ENCODE peak calls at places on chromosomes 4 and X, in four cellular contexts. One of them, this sample, is unnamed.

GRCh38 chrX:23742174-23742692 is 843 bp downstream of the ACOT9 start:
- DNase-seq in type B pancreatic cell: no peak
- DNase-seq in foreskin fibroblast: peak
- DNase-seq in stimulated activated CD4-positive, alpha-beta T cell treated with anti-CD3 and anti-CD28 coated beads, Interleukin-12 subunit alpha, Interleukin-12 subunit beta, amount 100 ng/mL, for 24 hours: no peak
- DNase-seq in this sample: peak

GRCh38 chrX:57285001-57285400 is 1.5 kb upstream of the FAAH2 start:
- DNase-seq in type B pancreatic cell: no peak
- DNase-seq in foreskin fibroblast: no peak
- DNase-seq in stimulated activated CD4-positive, alpha-beta T cell treated with anti-CD3 and anti-CD28 coated beads, Interleukin-12 subunit alpha, Interleukin-12 subunit beta, amount 100 ng/mL, for 24 hours: no peak
- DNase-seq in this sample: no peak

GRCh38 chr4:123624959-123625358 is 228.4 kb downstream of the SPRY1 start:
- DNase-seq in type B pancreatic cell: no peak
- DNase-seq in foreskin fibroblast: no peak
- DNase-seq in stimulated activated CD4-positive, alpha-beta T cell treated with anti-CD3 and anti-CD28 coated beads, Interleukin-12 subunit alpha, Interleukin-12 subunit beta, amount 100 ng/mL, for 24 hours: no peak
- DNase-seq in this sample: no peak

GRCh38 chrX:106950381-106950780 is 30.2 kb downstream of the CLDN2 start:
- DNase-seq in type B pancreatic cell: no peak
- DNase-seq in foreskin fibroblast: no peak
- DNase-seq in stimulated activated CD4-positive, alpha-beta T cell treated with anti-CD3 and anti-CD28 coated beads, Interleukin-12 subunit alpha, Interleukin-12 subunit beta, amount 100 ng/mL, for 24 hours: no peak
- DNase-seq in this sample: no peak

GRCh38 chr4:128776794-128777216 is 32.7 kb upstream of the JADE1 start:
- DNase-seq in type B pancreatic cell: no peak
- DNase-seq in foreskin fibroblast: peak
- DNase-seq in stimulated activated CD4-positive, alpha-beta T cell treated with anti-CD3 and anti-CD28 coated beads, Interleukin-12 subunit alpha, Interleukin-12 subunit beta, amount 100 ng/mL, for 24 hours: no peak
- DNase-seq in this sample: peak

GRCh38 chr4:91222019-91222418 is 1081.7 kb upstream of the GRID2 start:
- DNase-seq in type B pancreatic cell: no peak
- DNase-seq in foreskin fibroblast: no peak
- DNase-seq in stimulated activated CD4-positive, alpha-beta T cell treated with anti-CD3 and anti-CD28 coated beads, Interleukin-12 subunit alpha, Interleukin-12 subunit beta, amount 100 ng/mL, for 24 hours: no peak
- DNase-seq in this sample: no peak

GRCh38 chr4:182337366-182337765 is 94.2 kb downstream of the TENM3 start:
- DNase-seq in type B pancreatic cell: no peak
- DNase-seq in foreskin fibroblast: no peak
- DNase-seq in stimulated activated CD4-positive, alpha-beta T cell treated with anti-CD3 and anti-CD28 coated beads, Interleukin-12 subunit alpha, Interleukin-12 subunit beta, amount 100 ng/mL, for 24 hours: no peak
- DNase-seq in this sample: no peak

GRCh38 chr4:25104561-25104960 is 55.7 kb downstream of the SEPSECS start:
- DNase-seq in type B pancreatic cell: no peak
- DNase-seq in foreskin fibroblast: no peak
- DNase-seq in stimulated activated CD4-positive, alpha-beta T cell treated with anti-CD3 and anti-CD28 coated beads, Interleukin-12 subunit alpha, Interleukin-12 subunit beta, amount 100 ng/mL, for 24 hours: no peak
- DNase-seq in this sample: no peak

GRCh38 chr4:47562297-47562696 is 77.2 kb downstream of the ATP10D start:
- DNase-seq in type B pancreatic cell: no peak
- DNase-seq in foreskin fibroblast: no peak
- DNase-seq in stimulated activated CD4-positive, alpha-beta T cell treated with anti-CD3 and anti-CD28 coated beads, Interleukin-12 subunit alpha, Interleukin-12 subunit beta, amount 100 ng/mL, for 24 hours: no peak
- DNase-seq in this sample: no peak

GRCh38 chr4:147318581-147318980 is 162.3 kb upstream of the EDNRA start:
- DNase-seq in type B pancreatic cell: no peak
- DNase-seq in foreskin fibroblast: peak
- DNase-seq in stimulated activated CD4-positive, alpha-beta T cell treated with anti-CD3 and anti-CD28 coated beads, Interleukin-12 subunit alpha, Interleukin-12 subunit beta, amount 100 ng/mL, for 24 hours: no peak
- DNase-seq in this sample: no peak

GRCh38 chr4:109947918-109948317 is 35.2 kb downstream of the EGF start:
- DNase-seq in type B pancreatic cell: no peak
- DNase-seq in foreskin fibroblast: no peak
- DNase-seq in stimulated activated CD4-positive, alpha-beta T cell treated with anti-CD3 and anti-CD28 coated beads, Interleukin-12 subunit alpha, Interleukin-12 subunit beta, amount 100 ng/mL, for 24 hours: no peak
- DNase-seq in this sample: no peak

GRCh38 chr4:151325320-151326246 is at the start of gene SH3D19:
- DNase-seq in type B pancreatic cell: peak
- DNase-seq in foreskin fibroblast: peak
- DNase-seq in stimulated activated CD4-positive, alpha-beta T cell treated with anti-CD3 and anti-CD28 coated beads, Interleukin-12 subunit alpha, Interleukin-12 subunit beta, amount 100 ng/mL, for 24 hours: no peak
- DNase-seq in this sample: peak

GRCh38 chrX:102341867-102342266 is 94.9 kb downstream of the NXF2 start:
- DNase-seq in type B pancreatic cell: no peak
- DNase-seq in foreskin fibroblast: peak
- DNase-seq in stimulated activated CD4-positive, alpha-beta T cell treated with anti-CD3 and anti-CD28 coated beads, Interleukin-12 subunit alpha, Interleukin-12 subunit beta, amount 100 ng/mL, for 24 hours: no peak
- DNase-seq in this sample: no peak

GRCh38 chr4:39255916-39256315 is 73.6 kb downstream of the WDR19 start:
- DNase-seq in type B pancreatic cell: no peak
- DNase-seq in foreskin fibroblast: no peak
- DNase-seq in stimulated activated CD4-positive, alpha-beta T cell treated with anti-CD3 and anti-CD28 coated beads, Interleukin-12 subunit alpha, Interleukin-12 subunit beta, amount 100 ng/mL, for 24 hours: no peak
- DNase-seq in this sample: no peak

GRCh38 chr4:113979157-113979972 is at the start of gene ARSJ:
- DNase-seq in type B pancreatic cell: peak
- DNase-seq in foreskin fibroblast: peak
- DNase-seq in stimulated activated CD4-positive, alpha-beta T cell treated with anti-CD3 and anti-CD28 coated beads, Interleukin-12 subunit alpha, Interleukin-12 subunit beta, amount 100 ng/mL, for 24 hours: no peak
- DNase-seq in this sample: no peak

GRCh38 chr4:167221074-167221473 is 13.2 kb downstream of the SPOCK3 start:
- DNase-seq in type B pancreatic cell: no peak
- DNase-seq in foreskin fibroblast: no peak
- DNase-seq in stimulated activated CD4-positive, alpha-beta T cell treated with anti-CD3 and anti-CD28 coated beads, Interleukin-12 subunit alpha, Interleukin-12 subunit beta, amount 100 ng/mL, for 24 hours: no peak
- DNase-seq in this sample: no peak

GRCh38 chr4:16626945-16627344 is 271.5 kb downstream of the LDB2 start:
- DNase-seq in type B pancreatic cell: no peak
- DNase-seq in foreskin fibroblast: peak
- DNase-seq in stimulated activated CD4-positive, alpha-beta T cell treated with anti-CD3 and anti-CD28 coated beads, Interleukin-12 subunit alpha, Interleukin-12 subunit beta, amount 100 ng/mL, for 24 hours: no peak
- DNase-seq in this sample: no peak

GRCh38 chrX:13863326-13863725 is 46.4 kb upstream of the GPM6B start:
- DNase-seq in type B pancreatic cell: no peak
- DNase-seq in foreskin fibroblast: no peak
- DNase-seq in stimulated activated CD4-positive, alpha-beta T cell treated with anti-CD3 and anti-CD28 coated beads, Interleukin-12 subunit alpha, Interleukin-12 subunit beta, amount 100 ng/mL, for 24 hours: no peak
- DNase-seq in this sample: no peak

GRCh38 chrX:47562615-47563243 is 1.7 kb downstream of the ARAF start:
- DNase-seq in type B pancreatic cell: no peak
- DNase-seq in foreskin fibroblast: peak
- DNase-seq in stimulated activated CD4-positive, alpha-beta T cell treated with anti-CD3 and anti-CD28 coated beads, Interleukin-12 subunit alpha, Interleukin-12 subunit beta, amount 100 ng/mL, for 24 hours: no peak
- DNase-seq in this sample: no peak

This sample was measured in NCI-H345.